ENCODE peak calls at places on chromosome 9, in nine cellular contexts. B is cardiac fibroblast, E is sigmoid colon, C is BE2C, S is A549, H is prostate gland, P is cardiac muscle cell, F is LNCaP clone FGC, A is PC-9. W is an unnamed sample.

GRCh38 chr9:113516840-113517577 is 53.5 kb downstream of the RGS3 start:
- DNase-seq in B (no peak), E (no peak), C (no peak), S (no peak), H (no peak), P (no peak), F (no peak), A (no peak), W (no peak)

GRCh38 chr9:135087489-135087791 is at the start of gene OLFM1:
- DNase-seq in B (peak), E (peak), C (peak), S (peak), H (peak), P (peak), F (peak), A (no peak), W (peak)

GRCh38 chr9:134010774-134011173 is 14.5 kb upstream of the BRD3OS start:
- DNase-seq in B (no peak), E (no peak), C (peak), S (no peak), H (no peak), P (peak), F (no peak), A (peak), W (peak)

GRCh38 chr9:95425910-95426551 is 90.7 kb downstream of the PTCH1 start:
- DNase-seq in B (peak), E (no peak), C (no peak), S (peak), H (no peak), P (no peak), F (peak), A (peak), W (no peak)

GRCh38 chr9:16653491-16654407 is 216.7 kb downstream of the BNC2 start:
- DNase-seq in B (peak), E (peak), C (peak), S (no peak), H (no peak), P (no peak), F (no peak), A (no peak), W (no peak)

GRCh38 chr9:114791312-114791711 is 14.5 kb downstream of the TNFSF15 start:
- DNase-seq in B (no peak), E (no peak), C (no peak), S (no peak), H (no peak), P (no peak), F (no peak), A (no peak), W (no peak)

GRCh38 chr9:10875752-10876151 is 262.9 kb upstream of the PTPRD start:
- DNase-seq in B (peak), E (no peak), C (no peak), S (no peak), H (no peak), P (peak), F (no peak), A (no peak), W (no peak)

GRCh38 chr9:13267743-13268142 is 11.7 kb downstream of the MPDZ start:
- DNase-seq in B (peak), E (no peak), C (no peak), S (peak), H (no peak), P (peak), F (no peak), A (no peak), W (peak)

GRCh38 chr9:131227112-131228058 is 48.9 kb downstream of the FAM78A start:
- DNase-seq in B (peak), E (no peak), C (peak), S (peak), H (peak), P (peak), F (peak), A (no peak), W (peak)

GRCh38 chr9:14645648-14646047 is 47.6 kb downstream of the ZDHHC21 start:
- DNase-seq in B (no peak), E (no peak), C (no peak), S (no peak), H (no peak), P (no peak), F (no peak), A (no peak), W (no peak)

GRCh38 chr9:94613003-94613402 is 19.4 kb upstream of the FBP2 start:
- DNase-seq in B (peak), E (no peak), C (no peak), S (no peak), H (no peak), P (no peak), F (no peak), A (no peak), W (no peak)

GRCh38 chr9:113254991-113255390 is 20.4 kb downstream of the CDC26 start:
- DNase-seq in B (no peak), E (no peak), C (peak), S (no peak), H (no peak), P (no peak), F (no peak), A (no peak), W (no peak)

GRCh38 chr9:34501889-34502425 is 20.8 kb downstream of the ENHO start:
- DNase-seq in B (peak), E (peak), C (no peak), S (no peak), H (peak), P (peak), F (no peak), A (no peak), W (peak)

GRCh38 chr9:27339661-27340295 is 42.8 kb upstream of the EQTN start:
- DNase-seq in B (no peak), E (no peak), C (no peak), S (no peak), H (no peak), P (no peak), F (no peak), A (no peak), W (no peak)

GRCh38 chr9:113753398-113754119 is 122.5 kb upstream of the ZNF618 start:
- DNase-seq in B (no peak), E (no peak), C (no peak), S (no peak), H (no peak), P (no peak), F (no peak), A (no peak), W (no peak)

GRCh38 chr9:16012621-16013020 is 459.8 kb downstream of the CCDC171 start:
- DNase-seq in B (peak), E (no peak), C (no peak), S (peak), H (no peak), P (no peak), F (no peak), A (no peak), W (peak)

GRCh38 chr9:88313364-88314220 is 74.7 kb upstream of the SPIN1 start:
- DNase-seq in B (no peak), E (peak), C (no peak), S (no peak), H (no peak), P (no peak), F (no peak), A (no peak), W (no peak)
- TF ChIP-seq CTCF in B (no peak), E (no peak), C (no peak), S (no peak), H (no peak), P (no peak), F (no peak), A (no peak), W (no peak)

GRCh38 chr9:106981396-106982287 is 118.7 kb downstream of the ZNF462 start:
- DNase-seq in B (no peak), E (no peak), C (no peak), S (no peak), H (no peak), P (no peak), F (no peak), A (no peak), W (no peak)
- H3K4me3 ChIP-seq in B (no peak), E (no peak), C (no peak), S (no peak), H (no peak), P (no peak), F (no peak), A (no peak), W (no peak)

GRCh38 chr9:83327750-83328622 is 210.2 kb downstream of the FRMD3 start:
- DNase-seq in B (no peak), E (no peak), C (peak), S (no peak), H (no peak), P (no peak), F (no peak), A (no peak), W (no peak)

GRCh38 chr9:83323148-83323547 is 215.1 kb downstream of the FRMD3 start:
- DNase-seq in B (no peak), E (no peak), C (no peak), S (no peak), H (no peak), P (no peak), F (no peak), A (no peak), W (no peak)

GRCh38 chr9:83327323-83327722 is 210.9 kb downstream of the FRMD3 start:
- DNase-seq in B (peak), E (no peak), C (peak), S (peak), H (no peak), P (peak), F (no peak), A (no peak), W (no peak)

GRCh38 chr9:83322438-83322837 is 215.8 kb downstream of the FRMD3 start:
- DNase-seq in B (peak), E (no peak), C (no peak), S (no peak), H (no peak), P (no peak), F (no peak), A (no peak), W (no peak)
- TF ChIP-seq CTCF in B (no peak), E (no peak), C (no peak), S (no peak), H (no peak), P (no peak), F (no peak), A (no peak), W (no peak)

GRCh38 chr9:35726876-35727438 is 5.0 kb downstream of the TLN1 start:
- DNase-seq in B (peak), E (peak), C (no peak), S (peak), H (no peak), P (peak), F (no peak), A (no peak), W (peak)
- H3K4me3 ChIP-seq in B (no peak), E (peak), C (no peak), S (no peak), H (no peak), P (no peak), F (no peak), A (no peak), W (peak)

DNA sequence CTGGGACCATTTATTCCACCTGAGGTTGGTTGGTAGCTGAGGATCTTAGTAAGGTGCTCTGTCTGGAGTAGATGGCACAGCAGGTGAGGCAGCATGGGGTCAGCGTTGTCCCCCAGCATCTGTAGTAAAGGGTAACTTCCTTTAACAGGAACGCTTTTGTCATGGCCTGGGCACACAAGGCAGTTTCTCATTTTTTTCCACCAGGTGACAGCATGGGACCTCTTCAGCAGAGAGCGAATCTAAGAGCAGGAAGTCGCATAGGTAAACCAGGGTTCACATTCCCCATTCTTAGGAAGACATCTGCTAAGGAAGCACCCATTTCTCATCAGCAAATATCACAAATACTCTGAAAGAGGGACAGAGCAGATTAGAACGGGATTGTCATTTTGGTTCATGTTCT is 56.5 kb downstream of the GPR107 start:
- DNase-seq in B (no peak), E (no peak), C (no peak), S (no peak), H (no peak), P (no peak), F (no peak), A (no peak), W (no peak)
- TF ChIP-seq CTCF in B (no peak), E (no peak), C (peak), S (no peak), H (no peak), P (no peak), F (no peak), A (no peak), W (no peak)

GRCh38 chr9:70407081-70407503 is 7.4 kb downstream of the KLF9 start:
- DNase-seq in B (peak), E (no peak), C (no peak), S (peak), H (no peak), P (peak), F (no peak), A (no peak), W (peak)

GRCh38 chr9:70405808-70406445 is 8.5 kb downstream of the KLF9 start:
- DNase-seq in B (no peak), E (no peak), C (no peak), S (no peak), H (no peak), P (peak), F (no peak), A (no peak), W (no peak)

GRCh38 chr9:70408393-70409040 is 5.9 kb downstream of the KLF9 start:
- DNase-seq in B (no peak), E (peak), C (no peak), S (no peak), H (no peak), P (peak), F (no peak), A (no peak), W (no peak)

GRCh38 chr9:70404261-70404660 is 10.2 kb downstream of the KLF9 start:
- DNase-seq in B (no peak), E (peak), C (no peak), S (no peak), H (no peak), P (no peak), F (no peak), A (no peak), W (no peak)

DNA sequence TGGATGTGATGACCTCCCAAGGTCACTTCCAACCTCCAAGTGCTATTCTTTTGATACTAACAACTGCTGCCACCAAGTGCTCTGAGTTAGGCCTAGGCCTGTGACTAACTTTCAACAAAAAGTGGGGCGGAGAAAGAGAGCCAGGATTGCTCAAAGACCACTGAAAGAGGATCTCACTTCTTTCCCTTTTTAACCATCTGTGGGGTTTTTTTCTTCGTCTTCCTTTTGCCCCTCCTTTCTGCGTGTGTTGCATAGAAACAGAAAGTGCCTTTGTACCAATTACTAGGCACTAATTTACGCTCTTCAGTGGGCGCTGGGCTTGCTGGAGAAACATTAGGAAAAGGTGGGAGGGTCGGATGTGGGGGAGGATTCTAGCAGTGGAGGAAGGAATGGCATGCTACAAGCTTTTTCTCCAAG is 8.0 kb downstream of the KLF9 start:
- DNase-seq in B (peak), E (peak), C (no peak), S (no peak), H (no peak), P (peak), F (no peak), A (no peak), W (peak)
- H3K4me3 ChIP-seq in B (no peak), E (no peak), C (no peak), S (no peak), H (no peak), P (no peak), F (no peak), A (no peak), W (peak)

W was measured in foreskin fibroblast.